ENCODE peak calls at places on chromosomes 16 and 17, in ten cellular contexts. Y is GM10248; K is Peyer's patch; L is skeletal muscle cell; F is stimulated activated CD4-positive, alpha-beta T cell treated with anti-CD3 and anti-CD28 coated beads, Interleukin-4, amount 100 ng/mL, for 48 hours; G is T-helper 2 cell; J is mucosa of gallbladder; M is fibroblast of lung; S is fibroblast of mammary gland; Q is activated T-cell treated with anti-CD3 and anti-CD28 coated beads, Interleukin-2, amount 50 U/mL, for 72 hours. Z is an unnamed sample.

GRCh38 chr17:42042598-42043319 is 7.6 kb downstream of the C17orf113 start:
- DNase-seq in Y (no peak), K (no peak), L (no peak), F (no peak), G (no peak), J (no peak), M (no peak), S (no peak), Q (no peak), Z (peak; percentile 23)

GRCh38 chr16:49977427-49977826 is 47.6 kb upstream of the CNEP1R1 start:
- DNase-seq in Y (no peak), K (no peak), L (no peak), F (no peak), G (no peak), J (no peak), M (no peak), S (no peak), Q (no peak), Z (no peak)

GRCh38 chr17:27471321-27472269 is 15.3 kb downstream of the KSR1 start:
- DNase-seq in Y (peak; percentile 63), K (peak; percentile 67), L (no peak), F (peak; percentile 66), G (peak; percentile 71), J (no peak), M (peak; percentile 71), S (peak; percentile 21), Q (peak; percentile 90), Z (no peak)

GRCh38 chr17:31787857-31788570 is 71.0 kb downstream of the COPRS start:
- DNase-seq in Y (no peak), K (no peak), L (peak; percentile 79), F (no peak), G (no peak), J (peak; percentile 55), M (peak; percentile 90), S (peak; percentile 91), Q (no peak), Z (no peak)

GRCh38 chr16:66623755-66624154 is 19.3 kb downstream of the CMTM3 start:
- DNase-seq in Y (no peak), K (no peak), L (no peak), F (no peak), G (no peak), J (no peak), M (no peak), S (peak; percentile 25), Q (no peak), Z (no peak)

GRCh38 chr16:5979905-5980550 is 882.4 kb upstream of the EEF2KMT start:
- DNase-seq in Y (no peak), K (no peak), L (no peak), F (no peak), G (no peak), J (no peak), M (no peak), S (no peak), Q (no peak), Z (no peak)

GRCh38 chr16:10579965-10580918 is at the start of gene EMP2:
- DNase-seq in Y (peak; percentile 52), K (peak; percentile 80), L (no peak), F (no peak), G (no peak), J (peak; percentile 60), M (peak; percentile 73), S (peak; percentile 68), Q (no peak), Z (no peak)

GRCh38 chr17:47837401-47838039 is 3.6 kb downstream of the SCRN2 start:
- DNase-seq in Y (no peak), K (no peak), L (no peak), F (no peak), G (no peak), J (no peak), M (peak; percentile 56), S (peak; percentile 58), Q (no peak), Z (no peak)

GRCh38 chr16:16188827-16189226 is 34.5 kb downstream of the ABCC6 start:
- DNase-seq in Y (no peak), K (no peak), L (no peak), F (no peak), G (no peak), J (no peak), M (no peak), S (no peak), Q (no peak), Z (no peak)

GRCh38 chr16:24869033-24869432 is 23.3 kb downstream of the SLC5A11 start:
- DNase-seq in Y (no peak), K (no peak), L (no peak), F (no peak), G (no peak), J (no peak), M (no peak), S (no peak), Q (no peak), Z (no peak)

GRCh38 chr17:7034955-7035590 is 742 bp upstream of the SLC16A13 start:
- DNase-seq in Y (no peak), K (peak; percentile 74), L (no peak), F (no peak), G (no peak), J (no peak), M (no peak), S (no peak), Q (peak; percentile 64), Z (no peak)

GRCh38 chr17:34364741-34365140 is 1.7 kb upstream of the CCL1 start:
- DNase-seq in Y (no peak), K (no peak), L (no peak), F (no peak), G (no peak), J (no peak), M (no peak), S (no peak), Q (no peak), Z (no peak)